ENCODE peak calls at places on chromosomes 1 and 21, in four cellular contexts. J is GM23248, D is heart right ventricle, E is adipocyte. K is an unnamed sample.

GRCh38 chr1:58968360-58968952 is 184.6 kb upstream of the JUN start:
- DNase-seq in J (peak; percentile 76), D (peak; percentile 78), E (peak; percentile 79), K (peak; percentile 32)

GRCh38 chr1:181486098-181486420 is 2.7 kb downstream of the CACNA1E start:
- DNase-seq in J (no peak), D (peak; percentile 19), E (no peak), K (no peak)

GRCh38 chr1:180278791-180279432 is 48.8 kb downstream of the LHX4 start:
- DNase-seq in J (no peak), D (no peak), E (no peak), K (no peak)

GRCh38 chr21:34280389-34280795 is 83.4 kb upstream of the KCNE2 start:
- DNase-seq in J (peak; percentile 1), D (peak; percentile 34), E (peak; percentile 54), K (no peak)

GRCh38 chr1:58391056-58391455 is 155.5 kb downstream of the OMA1 start:
- DNase-seq in J (no peak), D (peak; percentile 17), E (no peak), K (no peak)

GRCh38 chr1:9302745-9303524 is 10.2 kb downstream of the SPSB1 start:
- DNase-seq in J (peak; percentile 95), D (no peak), E (peak; percentile 92), K (peak; percentile 98)

GRCh38 chr21:26933448-26933847 is 33.4 kb downstream of the ADAMTS5 start:
- DNase-seq in J (no peak), D (no peak), E (no peak), K (no peak)

GRCh38 chr1:221644663-221645258 is 97.1 kb downstream of the DUSP10 start:
- DNase-seq in J (no peak), D (no peak), E (no peak), K (no peak)

GRCh38 chr1:16014509-16015482 is 3.0 kb downstream of the HSPB7 start:
- DNase-seq in J (peak; percentile 50), D (peak; percentile 54), E (peak; percentile 42), K (no peak)

GRCh38 chr1:74835046-74835445 is 102.1 kb downstream of the TYW3 start:
- DNase-seq in J (no peak), D (no peak), E (no peak), K (peak; percentile 40)

GRCh38 chr1:60970081-60970509 is 112.3 kb upstream of the NFIA start:
- DNase-seq in J (peak; percentile 56), D (no peak), E (no peak), K (no peak)

GRCh38 chr1:86965012-86965826 is 50.8 kb downstream of the HS2ST1 start:
- DNase-seq in J (peak; percentile 68), D (no peak), E (peak; percentile 79), K (no peak)

GRCh38 chr1:152397474-152397873 is 16.6 kb downstream of the CRNN start:
- DNase-seq in J (peak; percentile 9), D (no peak), E (no peak), K (no peak)

DNA sequence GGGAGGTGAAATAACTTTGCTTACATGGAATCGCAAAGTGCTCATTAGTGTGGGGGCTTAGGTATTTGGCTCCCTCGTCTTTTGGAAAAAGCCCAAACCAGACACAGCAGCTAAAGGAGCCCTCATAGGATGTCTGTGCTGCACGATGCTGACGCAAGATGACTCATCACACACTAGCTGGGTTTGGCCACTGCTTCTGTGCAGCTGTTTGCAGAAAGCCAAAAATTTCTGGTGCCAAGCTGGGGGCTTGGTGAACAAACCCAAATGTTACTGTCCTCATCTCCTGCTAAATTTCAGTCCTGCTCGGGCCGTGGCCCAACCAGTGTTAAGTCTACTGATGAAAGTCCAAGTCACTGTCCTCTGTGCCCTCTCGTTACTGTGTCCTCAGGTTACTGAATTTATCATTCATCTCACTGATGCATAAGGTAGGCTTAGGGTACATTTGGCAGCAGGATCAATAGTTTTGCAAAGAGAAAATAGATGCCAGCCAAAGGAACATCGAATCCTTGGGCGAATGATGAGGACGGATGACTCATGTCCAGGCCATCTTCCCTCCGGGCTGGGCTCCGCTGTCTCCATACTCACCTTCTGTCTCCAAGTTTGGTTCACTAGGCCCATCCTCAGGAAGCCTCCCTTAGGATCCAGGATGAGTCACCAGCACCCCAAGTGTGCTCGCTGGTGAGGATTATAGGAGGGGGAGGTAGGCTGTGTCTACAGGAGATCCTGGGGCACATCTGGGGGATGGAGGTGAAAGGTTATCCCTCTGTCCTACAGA is 177.7 kb downstream of the ADSS2 start:
- DNase-seq in J (peak; percentile 98), D (peak; percentile 25), E (peak; percentile 89), K (peak; percentile 100)
- H3K4me3 ChIP-seq in J (peak overlapping the region; percentile 67), D (no peak overlapping the region), E (peak overlapping the region; percentile 77), K (peak overlapping the region; percentile 31)

GRCh38 chr1:245166471-245166885 is 11.7 kb downstream of the KIF26B start:
- DNase-seq in J (peak; percentile 74), D (no peak), E (peak; percentile 33), K (no peak)
- H3K4me3 ChIP-seq in J (peak overlapping the region; percentile 74), D (peak overlapping the region; percentile 40), E (peak overlapping the region; percentile 83), K (peak overlapping the region; percentile 50)

GRCh38 chr1:166489356-166489669 is 322.5 kb upstream of the FAM78B start:
- DNase-seq in J (no peak), D (no peak), E (no peak), K (no peak)
- H3K4me3 ChIP-seq in J (no peak overlapping the region), D (peak overlapping the region; percentile 40), E (peak overlapping the region; percentile 78), K (no peak overlapping the region)

GRCh38 chr1:40664791-40665190 is 691 bp downstream of the RIMS3 start:
- DNase-seq in J (no peak), D (no peak), E (no peak), K (no peak)
- H3K4me3 ChIP-seq in J (no peak overlapping the region), D (peak overlapping the region; percentile 59), E (no peak overlapping the region), K (no peak overlapping the region)

DNA sequence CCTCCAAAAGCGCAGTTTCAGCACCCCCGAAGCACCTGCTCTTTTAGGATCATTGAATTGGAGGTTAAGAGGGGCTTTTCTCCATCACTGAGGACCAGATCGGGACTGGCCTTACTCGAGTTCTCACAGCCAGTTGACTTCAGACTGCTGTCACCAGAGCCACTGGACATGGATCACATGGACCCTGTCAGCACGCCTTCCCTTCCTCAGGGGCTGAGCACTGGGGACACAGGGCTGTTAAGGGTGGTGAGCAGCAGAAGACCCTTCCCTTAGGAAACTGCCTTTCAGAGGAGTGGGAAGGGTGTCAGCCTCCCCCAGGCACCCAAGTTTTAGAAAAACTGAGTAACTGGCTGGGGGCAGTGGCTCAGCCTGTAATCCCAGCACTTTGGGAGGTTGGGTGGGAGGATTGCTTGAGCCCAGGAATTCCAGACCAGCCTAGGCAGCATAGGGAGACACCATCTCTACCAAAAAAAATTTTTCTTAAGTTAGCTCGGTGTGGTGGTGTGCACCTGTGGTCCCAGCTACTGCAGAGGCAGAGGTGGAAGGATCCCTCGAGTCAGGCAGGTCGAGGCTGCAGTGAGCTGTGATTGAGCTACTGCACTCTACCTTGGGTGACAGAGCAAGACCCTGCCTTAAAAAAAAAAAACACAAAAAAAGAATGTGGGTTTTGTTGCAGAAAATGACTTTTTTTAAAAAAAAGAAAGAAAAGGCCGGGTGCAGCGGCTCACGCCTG is 591 bp upstream of the FGR start:
- DNase-seq in J (no peak), D (no peak), E (no peak), K (no peak)
- H3K4me3 ChIP-seq in J (no peak overlapping the region), D (no peak overlapping the region), E (no peak overlapping the region), K (no peak overlapping the region)

K was measured in astrocyte.